ENCODE peak calls at places on chromosomes 7 and 10, in six cellular contexts. L is aorta, T is C1 segment of cervical spinal cord, D is cardiac muscle cell, I is NCI-H1694, G is AG20443. P is an unnamed sample.

GRCh38 chr7:103106336-103107070 is 31.6 kb downstream of the ARMC10 start:
- DNase-seq in L (no peak), T (no peak), D (peak), I (no peak), G (no peak), P (no peak)

GRCh38 chr10:28241766-28242399 is 61.0 kb downstream of the MPP7 start:
- DNase-seq in L (no peak), T (no peak), D (peak), I (peak), G (peak), P (peak)

GRCh38 chr10:3400368-3400767 is 227.8 kb upstream of the PITRM1 start:
- DNase-seq in L (no peak), T (peak), D (no peak), I (no peak), G (no peak), P (no peak)

GRCh38 chr7:78448915-78449314 is 650.3 kb downstream of the PHTF2 start:
- DNase-seq in L (no peak), T (no peak), D (peak), I (no peak), G (no peak), P (no peak)

GRCh38 chr7:30974605-30975256 is 11.0 kb downstream of the GHRHR start:
- DNase-seq in L (peak), T (peak), D (peak), I (peak), G (peak), P (peak)

GRCh38 chr10:81882011-81882410 is 7.0 kb downstream of the NRG3 start:
- DNase-seq in L (no peak), T (no peak), D (no peak), I (no peak), G (no peak), P (no peak)

GRCh38 chr7:27947581-27948278 is 207.8 kb downstream of the TAX1BP1 start:
- DNase-seq in L (no peak), T (peak), D (no peak), I (no peak), G (no peak), P (no peak)

GRCh38 chr7:128279124-128279713 is 38.1 kb downstream of the LEP start:
- DNase-seq in L (no peak), T (no peak), D (no peak), I (no peak), G (no peak), P (no peak)

GRCh38 chr10:116748041-116748440 is 5.7 kb upstream of the HSPA12A start:
- DNase-seq in L (no peak), T (no peak), D (no peak), I (no peak), G (peak), P (peak)

GRCh38 chr7:133650067-133650466 is 397.2 kb downstream of the EXOC4 start:
- DNase-seq in L (no peak), T (no peak), D (no peak), I (no peak), G (peak), P (no peak)

GRCh38 chr10:24908793-24909423 is 43.5 kb downstream of the PRTFDC1 start:
- DNase-seq in L (no peak), T (no peak), D (no peak), I (no peak), G (peak), P (peak)

GRCh38 chr10:29714096-29714874 is 79.5 kb upstream of the SVIL start:
- DNase-seq in L (no peak), T (no peak), D (no peak), I (no peak), G (peak), P (peak)

GRCh38 chr7:139203992-139204391 is 27.0 kb upstream of the UBN2 start:
- DNase-seq in L (no peak), T (no peak), D (no peak), I (no peak), G (no peak), P (no peak)

GRCh38 chr7:105672820-105673219 is 91.5 kb upstream of the EFCAB10 start:
- DNase-seq in L (no peak), T (no peak), D (no peak), I (peak), G (no peak), P (no peak)

GRCh38 chr10:17713133-17713532 is 38.9 kb upstream of the TMEM236 start:
- DNase-seq in L (no peak), T (peak), D (no peak), I (no peak), G (no peak), P (no peak)

GRCh38 chr7:23474829-23475578 is 4.7 kb upstream of the IGF2BP3 start:
- DNase-seq in L (no peak), T (no peak), D (no peak), I (no peak), G (no peak), P (no peak)

GRCh38 chr7:97298561-97298960 is 181.1 kb downstream of the SDHAF3 start:
- DNase-seq in L (no peak), T (no peak), D (no peak), I (no peak), G (no peak), P (no peak)

GRCh38 chr7:55546826-55547225 is 25.5 kb downstream of the VOPP1 start:
- DNase-seq in L (peak), T (peak), D (no peak), I (peak), G (peak), P (peak)

GRCh38 chr10:127486355-127486754 is 62.8 kb upstream of the NPS start:
- DNase-seq in L (no peak), T (no peak), D (no peak), I (no peak), G (no peak), P (no peak)

GRCh38 chr7:74199551-74200355 is 10.1 kb upstream of the LAT2 start:
- DNase-seq in L (no peak), T (no peak), D (no peak), I (no peak), G (no peak), P (peak)

GRCh38 chr7:15765753-15766152 is 79.3 kb upstream of the MEOX2 start:
- DNase-seq in L (no peak), T (no peak), D (no peak), I (no peak), G (no peak), P (no peak)

GRCh38 chr10:88232029-88232895 is 350.9 kb downstream of the RNLS start:
- DNase-seq in L (peak), T (no peak), D (no peak), I (no peak), G (no peak), P (no peak)

GRCh38 chr7:133053321-133053891 is 28.5 kb downstream of the CHCHD3 start:
- DNase-seq in L (peak), T (no peak), D (no peak), I (no peak), G (peak), P (peak)

GRCh38 chr10:90919683-90920574 is 958 bp downstream of the ANKRD1 start:
- DNase-seq in L (no peak), T (no peak), D (no peak), I (no peak), G (no peak), P (no peak)

P was measured in kidney glomerular epithelial cell.